ENCODE peak calls at places on chromosomes 1 and 21, in six cellular contexts. R is HCT116, E is stomach, M is K562, J is gastrocnemius medialis, O is Peyer's patch. H is an unnamed sample.

GRCh38 chr1:59638172-59638800 is 176.5 kb upstream of the HOOK1 start:
- DNase-seq in R (no peak), O (no peak), E (no peak), J (no peak), M (no peak), H (no peak)

GRCh38 chr1:35707253-35708178 is 11.2 kb downstream of the C1orf216 start:
- DNase-seq in O (no peak), M (peak), E (peak), R (no peak), J (no peak), H (peak)

GRCh38 chr1:101006553-101006952 is 19.0 kb downstream of the DPH5 start:
- DNase-seq in E (no peak), O (no peak), M (no peak), R (no peak), J (no peak), H (no peak)

GRCh38 chr1:210104103-210104502 is 128.5 kb upstream of the SERTAD4 start:
- DNase-seq in R (no peak), M (no peak), O (no peak), J (no peak), E (no peak), H (no peak)

GRCh38 chr21:44897326-44898010 is 23.2 kb downstream of the ITGB2 start:
- DNase-seq in O (no peak), E (peak), R (no peak), J (no peak), M (peak), H (no peak)

GRCh38 chr1:172308577-172308976 is 111.9 kb upstream of the C1orf105 start:
- DNase-seq in M (no peak), J (no peak), O (no peak), R (no peak), E (no peak), H (no peak)

GRCh38 chr21:42969193-42969600 is 5.2 kb upstream of the PKNOX1 start:
- DNase-seq in O (no peak), R (no peak), E (no peak), J (no peak), M (peak), H (no peak)

GRCh38 chr1:112105557-112105956 is 116.1 kb upstream of the KCND3 start:
- DNase-seq in E (no peak), M (no peak), O (no peak), R (no peak), J (no peak), H (no peak)

GRCh38 chr1:156247460-156248322 is at the start of gene PAQR6:
- DNase-seq in E (peak), J (no peak), O (no peak), R (no peak), M (no peak), H (peak)
- TF ChIP-seq POLR2A in E (no peak), J (no peak), O (no peak), R (no peak), M (peak), H (no peak)

GRCh38 chr21:33762798-33763572 is 120.7 kb downstream of the ITSN1 start:
- DNase-seq in O (no peak), R (no peak), M (no peak), J (no peak), E (no peak), H (no peak)

GRCh38 chr21:33767236-33767635 is 124.9 kb downstream of the ITSN1 start:
- DNase-seq in M (no peak), E (no peak), R (no peak), J (no peak), O (no peak), H (no peak)

GRCh38 chr21:33763573-33763881 is 121.2 kb downstream of the ITSN1 start:
- DNase-seq in E (no peak), O (no peak), R (no peak), J (no peak), M (no peak), H (no peak)

GRCh38 chr21:33760641-33761103 is 118.4 kb downstream of the ITSN1 start:
- DNase-seq in E (no peak), J (no peak), O (no peak), R (no peak), M (no peak), H (no peak)

DNA sequence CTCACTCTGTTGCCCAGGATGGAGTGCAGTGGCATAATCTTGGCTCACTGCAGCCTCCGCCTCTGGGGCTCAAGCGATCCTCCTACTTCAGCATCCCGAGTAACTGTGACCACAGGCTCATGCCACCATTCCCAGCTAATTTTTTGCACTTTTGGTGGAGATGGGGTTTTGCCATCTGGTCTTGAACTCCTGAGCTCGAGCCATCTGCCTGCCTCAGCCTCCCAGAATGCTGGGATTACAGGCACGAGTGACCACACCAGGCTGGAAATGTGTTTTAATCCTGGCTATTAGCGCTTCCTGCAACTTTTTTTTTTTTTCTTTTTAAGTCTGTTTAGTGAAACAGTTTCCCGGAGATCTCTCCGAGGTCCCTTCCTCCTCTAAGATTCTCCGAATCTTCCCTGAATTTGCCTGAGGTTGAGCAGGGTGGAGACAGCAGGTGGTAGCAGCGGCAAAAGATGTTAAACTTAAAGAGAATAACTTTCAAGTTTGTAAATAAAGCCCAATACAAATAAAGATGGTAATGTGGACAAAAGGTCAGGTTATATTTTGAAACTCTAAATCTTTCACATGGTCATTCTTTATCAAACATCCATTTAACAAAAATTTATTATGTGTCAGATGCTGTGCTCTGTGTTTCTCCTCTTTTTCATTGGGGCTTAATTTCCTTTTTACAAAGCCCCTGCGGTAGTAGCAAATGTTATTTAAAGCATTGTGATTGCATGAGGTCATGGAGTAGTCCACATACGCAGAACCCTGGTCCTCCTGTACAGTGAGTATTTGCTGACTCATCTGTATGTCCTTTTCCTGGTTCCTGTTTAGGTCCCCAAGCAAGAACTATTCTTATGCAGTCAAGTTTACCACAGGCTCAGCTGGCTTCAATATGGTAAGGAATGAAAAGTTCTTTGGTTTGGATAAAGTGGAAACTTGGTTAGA is 119.1 kb downstream of the ITSN1 start:
- DNase-seq in R (peak), M (peak), J (no peak), O (no peak), E (no peak), H (no peak)
- TF ChIP-seq POLR2A in R (no peak), M (no peak), J (no peak), O (no peak), E (no peak), H (no peak)

DNA sequence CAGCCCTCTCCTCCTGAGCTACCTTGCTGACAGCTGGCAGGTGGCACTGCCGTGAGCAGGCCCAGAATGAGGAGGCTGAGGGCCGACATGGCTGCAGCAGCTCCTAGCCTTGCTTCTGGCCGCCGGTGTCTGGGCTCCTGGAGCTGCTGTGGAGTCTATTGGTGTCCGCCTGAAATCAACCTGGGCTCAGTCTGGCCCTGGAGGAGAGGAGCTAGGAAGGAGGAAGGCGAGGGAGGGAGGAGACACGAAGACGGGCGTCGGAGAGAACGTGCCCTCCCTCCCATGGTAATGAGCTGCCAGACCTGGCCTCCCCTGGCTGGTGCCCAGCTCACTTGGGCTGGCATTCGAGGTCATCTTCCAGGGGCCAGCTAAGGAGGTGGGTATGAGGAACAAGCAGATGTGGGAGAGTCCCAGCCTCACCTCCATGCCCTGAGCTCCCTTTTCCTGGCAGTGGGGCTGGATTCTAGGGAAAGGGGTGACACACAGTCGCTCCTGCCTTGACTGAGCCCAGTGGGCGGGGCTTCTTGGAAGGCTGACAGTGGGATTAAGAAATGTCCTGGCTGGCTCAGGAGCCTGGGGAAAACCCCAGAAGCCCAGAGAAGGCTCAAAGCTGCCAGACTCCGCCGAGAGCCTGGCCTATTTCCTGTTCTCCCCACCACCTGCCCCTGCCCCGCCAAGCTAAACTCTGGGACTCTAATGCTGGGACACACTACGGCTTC is at the start of gene PDZK1IP1:
- DNase-seq in O (peak), R (no peak), E (peak), J (peak), M (peak), H (peak)
- TF ChIP-seq POLR2A in O (no peak), R (no peak), E (no peak), J (no peak), M (no peak), H (peak)

GRCh38 chr1:201021333-201022177 is 2.0 kb downstream of the KIF21B start:
- DNase-seq in M (no peak), O (peak), E (no peak), R (no peak), J (no peak), H (no peak)
- TF ChIP-seq POLR2A in M (no peak), O (no peak), E (no peak), R (no peak), J (no peak), H (no peak)

GRCh38 chr1:16212251-16212961 is at the start of gene ARHGEF19:
- DNase-seq in J (no peak), O (no peak), E (peak), M (no peak), R (no peak), H (peak)
- TF ChIP-seq POLR2A in J (no peak), O (no peak), E (no peak), M (no peak), R (no peak), H (no peak)

GRCh38 chr1:21260405-21261129 is 29.7 kb downstream of the ECE1 start:
- DNase-seq in J (no peak), M (no peak), R (no peak), O (no peak), E (no peak), H (no peak)

GRCh38 chr1:21263653-21264225 is 26.5 kb downstream of the ECE1 start:
- DNase-seq in R (no peak), O (no peak), E (no peak), M (no peak), J (no peak), H (no peak)

GRCh38 chr1:21263052-21263429 is 27.2 kb downstream of the ECE1 start:
- DNase-seq in R (no peak), M (no peak), J (no peak), E (no peak), O (no peak), H (no peak)

GRCh38 chr1:21261551-21262281 is 28.5 kb downstream of the ECE1 start:
- DNase-seq in E (peak), J (peak), O (no peak), R (peak), M (peak), H (peak)

GRCh38 chr1:21262282-21263051 is 27.8 kb downstream of the ECE1 start:
- DNase-seq in R (no peak), J (peak), E (peak), M (peak), O (no peak), H (no peak)
- TF ChIP-seq POLR2A in R (no peak), J (no peak), E (no peak), M (no peak), O (no peak), H (no peak)

GRCh38 chr1:8525291-8526275 is 207.7 kb downstream of the SLC45A1 start:
- DNase-seq in M (peak), O (peak), R (peak), E (peak), J (peak), H (peak)
- TF ChIP-seq POLR2A in M (no peak), O (no peak), R (no peak), E (no peak), J (peak), H (no peak)

GRCh38 chr1:154220071-154220969 is at the start of gene UBAP2L:
- DNase-seq in J (peak), R (peak), M (peak), O (peak), E (peak), H (peak)
- TF ChIP-seq POLR2A in J (peak), R (peak), M (peak), O (peak), E (no peak), H (peak)

H was measured in upper lobe of left lung.